ENCODE peak calls at places on chromosomes 7 and 10, in four cellular contexts. Q is B cell, M is fibroblast of pulmonary artery, C is HFFc6. I is an unnamed sample.

GRCh38 chr10:12602557-12602956 is 253.2 kb downstream of the CAMK1D start:
- DNase-seq in M (no peak), C (no peak), Q (no peak), I (no peak)

GRCh38 chr10:24483701-24484100 is 240.0 kb downstream of the ARHGAP21 start:
- DNase-seq in Q (no peak), C (peak; percentile 55), M (peak; percentile 35), I (no peak)

GRCh38 chr7:147578196-147578595 is 1012.4 kb upstream of the C7orf33 start:
- DNase-seq in C (no peak), M (no peak), Q (no peak), I (no peak)

GRCh38 chr7:68776326-68776725 is 821.9 kb upstream of the AUTS2 start:
- DNase-seq in M (no peak), Q (no peak), C (no peak), I (no peak)

GRCh38 chr7:107122483-107122882 is 46.3 kb upstream of the HBP1 start:
- DNase-seq in M (no peak), C (no peak), Q (no peak), I (no peak)

GRCh38 chr10:48399056-48399541 is 92.6 kb downstream of the MAPK8 start:
- DNase-seq in C (no peak), Q (no peak), M (no peak), I (no peak)

GRCh38 chr7:91005024-91005423 is 259.2 kb upstream of the FZD1 start:
- DNase-seq in C (no peak), M (no peak), Q (no peak), I (no peak)

GRCh38 chr10:114709966-114710365 is 51.9 kb upstream of the ABLIM1 start:
- DNase-seq in C (peak; percentile 61), M (peak; percentile 62), Q (no peak), I (no peak)

GRCh38 chr7:106452031-106452851 is 167.5 kb upstream of the NAMPT start:
- DNase-seq in M (no peak), Q (no peak), C (no peak), I (no peak)

GRCh38 chr10:124228451-124228850 is 135.1 kb upstream of the CHST15 start:
- DNase-seq in M (no peak), C (no peak), Q (no peak), I (no peak)

GRCh38 chr10:112526906-112527305 is 79.9 kb downstream of the VTI1A start:
- DNase-seq in M (no peak), Q (no peak), C (no peak), I (no peak)

GRCh38 chr7:130369110-130369711 is 11.1 kb upstream of the CPA1 start:
- DNase-seq in Q (no peak), C (peak; percentile 37), M (peak; percentile 97), I (peak; percentile 37)

GRCh38 chr10:75935650-75936400 is 504.4 kb downstream of the LRMDA start:
- DNase-seq in C (no peak), M (no peak), Q (no peak), I (no peak)

GRCh38 chr7:1693991-1694524 is 24.0 kb downstream of the ELFN1 start:
- DNase-seq in Q (no peak), C (peak; percentile 18), M (peak; percentile 69), I (peak; percentile 63)

GRCh38 chr10:130403153-130403890 is 267.1 kb downstream of the GLRX3 start:
- DNase-seq in M (no peak), C (no peak), Q (no peak), I (no peak)

GRCh38 chr10:77970869-77971803 is 44.6 kb upstream of the DLG5 start:
- DNase-seq in M (peak; percentile 93), C (peak; percentile 88), Q (no peak), I (no peak)

GRCh38 chr10:120486671-120487205 is 29.7 kb downstream of the PLPP4 start:
- DNase-seq in C (no peak), Q (no peak), M (no peak), I (no peak)

GRCh38 chr10:79195091-79195923 is 126.5 kb downstream of the ZMIZ1 start:
- DNase-seq in M (peak; percentile 88), Q (peak; percentile 84), C (peak; percentile 70), I (peak; percentile 70)

GRCh38 chr10:84407390-84408049 is 79.1 kb downstream of the CCSER2 start:
- DNase-seq in Q (no peak), C (no peak), M (no peak), I (no peak)

GRCh38 chr10:73785721-73786511 is 510 bp downstream of the ZSWIM8 start:
- DNase-seq in M (peak; percentile 49), C (peak; percentile 75), Q (no peak), I (no peak)

GRCh38 chr7:99040104-99040958 is 103.6 kb downstream of the SMURF1 start:
- DNase-seq in M (peak; percentile 91), C (peak; percentile 77), Q (peak; percentile 74), I (no peak)

GRCh38 chr10:50585921-50586739 is 37.6 kb downstream of the SGMS1 start:
- DNase-seq in Q (no peak), M (peak; percentile 77), C (no peak), I (no peak)

GRCh38 chr10:131860806-131861440 is 39.9 kb upstream of the PPP2R2D start:
- DNase-seq in Q (no peak), M (no peak), C (no peak), I (no peak)

GRCh38 chr10:7007575-7008190 is 403.2 kb downstream of the SFMBT2 start:
- DNase-seq in Q (no peak), C (no peak), M (no peak), I (no peak)

DNA sequence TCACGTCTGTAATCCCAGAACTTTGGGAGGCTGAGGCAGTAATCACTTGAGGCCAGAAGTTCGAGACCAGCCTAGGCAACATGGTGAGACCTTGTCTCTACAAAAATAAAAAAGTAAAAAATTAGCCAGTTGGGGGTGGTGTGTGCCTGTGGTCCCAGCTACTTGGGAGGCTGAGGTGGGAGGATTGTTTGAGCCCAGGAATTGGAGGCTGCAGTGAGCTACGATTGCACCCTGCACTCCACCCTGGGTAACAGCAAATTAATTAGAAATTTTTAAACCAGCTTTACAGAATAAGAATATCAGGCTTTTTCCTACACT is 136.0 kb downstream of the EPC1 start:
- DNase-seq in Q (no peak), M (no peak), C (no peak), I (no peak)
- TF ChIP-seq CTCF in Q (no peak), M (no peak), C (peak; percentile 1), I (no peak)

GRCh38 chr10:14954934-14955333 is 1.0 kb upstream of the DCLRE1C start:
- DNase-seq in Q (no peak), C (no peak), M (no peak), I (no peak)

GRCh38 chr10:14949291-14949690 is 4.6 kb downstream of the DCLRE1C start:
- DNase-seq in C (no peak), Q (no peak), M (no peak), I (no peak)

GRCh38 chr10:14953452-14954000 is 370 bp downstream of the DCLRE1C start:
- DNase-seq in Q (no peak), C (peak; percentile 74), M (peak; percentile 62), I (peak; percentile 29)

GRCh38 chr10:14954001-14954770 is at the start of gene DCLRE1C:
- DNase-seq in C (peak; percentile 87), M (peak; percentile 86), Q (peak; percentile 84), I (peak; percentile 69)

GRCh38 chr10:14952851-14953451 is 945 bp downstream of the DCLRE1C start:
- DNase-seq in C (no peak), Q (no peak), M (no peak), I (no peak)
- TF ChIP-seq CTCF in C (no peak), Q (no peak), M (peak; percentile 22), I (no peak)

GRCh38 chr7:157745721-157746709 is 409.2 kb downstream of the DNAJB6 start:
- DNase-seq in M (no peak), C (no peak), Q (no peak), I (no peak)

GRCh38 chr7:157744786-157745601 is 408.2 kb downstream of the DNAJB6 start:
- DNase-seq in M (no peak), C (no peak), Q (no peak), I (no peak)

GRCh38 chr7:157739650-157740049 is 402.8 kb downstream of the DNAJB6 start:
- DNase-seq in C (no peak), M (no peak), Q (no peak), I (no peak)

GRCh38 chr7:157740251-157740650 is 403.4 kb downstream of the DNAJB6 start:
- DNase-seq in C (no peak), M (no peak), Q (no peak), I (no peak)

GRCh38 chr7:157743781-157744525 is 407.1 kb downstream of the DNAJB6 start:
- DNase-seq in C (no peak), M (no peak), Q (no peak), I (no peak)
- TF ChIP-seq CTCF in C (no peak), M (no peak), Q (no peak), I (no peak)

GRCh38 chr7:118918556-118918955 is 694.1 kb downstream of the ANKRD7 start:
- DNase-seq in C (no peak), M (peak; percentile 7), Q (no peak), I (no peak)
- TF ChIP-seq CTCF in C (peak; percentile 16), M (no peak), Q (no peak), I (no peak)

I was measured in omental fat pad.